ENCODE peak calls at places on chromosomes 2 and 18, in eight cellular contexts. A is MM.1S, C is endodermal cell, E is mesendoderm, G is cardiac muscle cell, V is fibroblast of lung, J is coronary artery, Y is lower lobe of right lung. R is an unnamed sample.

GRCh38 chr2:202460119-202460518 is 84.0 kb downstream of the BMPR2 start:
- DNase-seq in A (no peak), C (no peak), E (no peak), G (no peak), V (no peak), J (no peak), Y (no peak), R (no peak)

GRCh38 chr2:73830871-73831401 is 2.2 kb downstream of the STAMBP start:
- DNase-seq in A (no peak), C (no peak), E (no peak), G (no peak), V (peak), J (no peak), Y (no peak), R (no peak)

GRCh38 chr2:119225084-119225864 is 1.6 kb downstream of the STEAP3 start:
- DNase-seq in A (peak), C (peak), E (peak), G (no peak), V (no peak), J (no peak), Y (no peak), R (peak)

GRCh38 chr2:150878347-150878746 is 383.3 kb downstream of the RBM43 start:
- DNase-seq in A (no peak), C (no peak), E (no peak), G (no peak), V (peak), J (no peak), Y (no peak), R (no peak)

GRCh38 chr2:119136093-119136492 is 22.5 kb downstream of the C1QL2 start:
- DNase-seq in A (no peak), C (peak), E (peak), G (no peak), V (no peak), J (no peak), Y (no peak), R (no peak)

GRCh38 chr18:37334494-37335125 is 231.0 kb downstream of the CELF4 start:
- DNase-seq in A (no peak), C (no peak), E (peak), G (no peak), V (peak), J (no peak), Y (no peak), R (no peak)

GRCh38 chr18:45590060-45590537 is 25.2 kb upstream of the SLC14A2 start:
- DNase-seq in A (no peak), C (peak), E (no peak), G (no peak), V (no peak), J (no peak), Y (no peak), R (no peak)

GRCh38 chr2:55425449-55425848 is 5.8 kb upstream of the CCDC88A start:
- DNase-seq in A (no peak), C (no peak), E (no peak), G (no peak), V (peak), J (no peak), Y (no peak), R (no peak)

GRCh38 chr18:23066504-23067039 is 68.7 kb upstream of the CABLES1 start:
- DNase-seq in A (no peak), C (no peak), E (no peak), G (no peak), V (no peak), J (no peak), Y (no peak), R (no peak)

GRCh38 chr2:201490291-201490690 is 38.8 kb downstream of the STRADB start:
- DNase-seq in A (no peak), C (no peak), E (no peak), G (no peak), V (no peak), J (no peak), Y (no peak), R (no peak)

GRCh38 chr2:101474752-101475384 is at the start of gene RFX8:
- DNase-seq in A (no peak), C (peak), E (peak), G (no peak), V (peak), J (no peak), Y (no peak), R (no peak)

GRCh38 chr2:112658820-112659667 is 13.3 kb downstream of the SLC20A1 start:
- DNase-seq in A (no peak), C (no peak), E (no peak), G (no peak), V (no peak), J (no peak), Y (no peak), R (no peak)

GRCh38 chr2:111091811-111092211 is 28.9 kb upstream of the BCL2L11 start:
- DNase-seq in A (no peak), C (no peak), E (no peak), G (no peak), V (no peak), J (no peak), Y (no peak), R (no peak)

GRCh38 chr2:99140056-99140859 is 1.2 kb upstream of the C2orf15 start:
- DNase-seq in A (no peak), C (no peak), E (no peak), G (no peak), V (peak), J (no peak), Y (no peak), R (no peak)

GRCh38 chr18:76115580-76115979 is 379.5 kb downstream of the ZNF516 start:
- DNase-seq in A (no peak), C (no peak), E (no peak), G (no peak), V (no peak), J (no peak), Y (no peak), R (no peak)

GRCh38 chr2:105144941-105145300 is 96.6 kb upstream of the GPR45 start:
- DNase-seq in A (no peak), C (no peak), E (no peak), G (no peak), V (no peak), J (no peak), Y (no peak), R (no peak)

GRCh38 chr2:61011649-61012048 is 5.9 kb upstream of the PEX13 start:
- DNase-seq in A (no peak), C (no peak), E (no peak), G (no peak), V (peak), J (no peak), Y (no peak), R (no peak)

GRCh38 chr18:13455960-13456471 is 237.5 kb downstream of the LDLRAD4 start:
- DNase-seq in A (no peak), C (no peak), E (no peak), G (no peak), V (no peak), J (peak), Y (no peak), R (no peak)

GRCh38 chr18:52353589-52353988 is 13.6 kb downstream of the DCC start:
- DNase-seq in A (no peak), C (no peak), E (no peak), G (no peak), V (no peak), J (no peak), Y (no peak), R (no peak)

GRCh38 chr2:232482301-232483238 is 5.1 kb downstream of the ECEL1 start:
- DNase-seq in A (no peak), C (peak), E (no peak), G (no peak), V (no peak), J (no peak), Y (peak), R (no peak)

GRCh38 chr2:74917702-74918619 is 40.5 kb upstream of the POLE4 start:
- DNase-seq in A (no peak), C (no peak), E (peak), G (peak), V (peak), J (no peak), Y (no peak), R (no peak)

GRCh38 chr2:233115761-233116160 is 55.6 kb downstream of the INPP5D start:
- DNase-seq in A (no peak), C (no peak), E (no peak), G (peak), V (no peak), J (no peak), Y (no peak), R (no peak)

GRCh38 chr2:69789762-69790600 is 39.5 kb upstream of the GMCL1 start:
- DNase-seq in A (no peak), C (peak), E (peak), G (no peak), V (peak), J (no peak), Y (no peak), R (no peak)

DNA sequence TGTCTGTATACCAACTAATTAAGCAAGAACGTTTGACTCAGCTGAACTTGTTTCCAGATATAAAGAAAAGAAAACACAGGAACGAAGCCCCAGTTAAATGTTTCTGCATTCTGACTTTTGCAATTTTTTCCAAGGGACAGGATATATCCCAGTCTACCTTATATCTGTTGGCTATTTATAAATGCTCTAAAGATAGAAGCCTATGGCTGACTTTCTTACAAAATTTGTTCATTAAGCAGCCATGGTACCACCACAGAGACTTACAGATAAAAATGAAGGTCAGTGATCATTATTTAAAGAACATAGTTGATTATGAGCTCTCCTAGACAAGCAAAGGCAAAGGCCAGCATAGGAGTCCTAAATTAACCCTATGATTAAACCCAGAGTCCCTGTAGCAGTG is 462.7 kb upstream of the SPHKAP start:
- DNase-seq in A (no peak), C (no peak), E (no peak), G (no peak), V (no peak), J (no peak), Y (no peak), R (no peak)
- H3K27ac ChIP-seq in A (no peak), C (no peak), E (no peak), G (no peak), V (no peak), J (no peak), Y (no peak), R (no peak)

GRCh38 chr18:78683191-78684010 is 296.2 kb upstream of the SALL3 start:
- DNase-seq in A (no peak), C (no peak), E (no peak), G (no peak), V (no peak), J (no peak), Y (no peak), R (no peak)
- H3K27ac ChIP-seq in A (no peak), C (no peak), E (no peak), G (no peak), V (no peak), J (no peak), Y (no peak), R (no peak)

DNA sequence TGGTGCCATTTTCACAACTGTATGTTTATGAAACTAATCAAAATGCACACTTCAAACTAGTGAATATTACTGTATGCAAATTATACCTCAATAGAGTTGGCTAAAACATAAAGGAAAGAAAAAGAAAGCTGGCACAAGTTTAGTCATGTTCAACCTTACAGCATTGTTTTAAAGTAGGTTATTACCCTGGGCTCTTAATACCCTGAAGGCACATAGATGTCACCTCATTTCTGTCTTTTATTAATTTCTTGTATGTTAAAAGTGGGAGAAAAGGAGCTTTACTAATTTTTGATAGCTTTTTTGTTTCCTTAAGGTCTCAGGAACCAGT is 32.7 kb downstream of the TMEM131 start:
- DNase-seq in A (no peak), C (no peak), E (no peak), G (no peak), V (no peak), J (no peak), Y (no peak), R (no peak)
- H3K27ac ChIP-seq in A (no peak), C (no peak), E (no peak), G (no peak), V (no peak), J (no peak), Y (no peak), R (no peak)

GRCh38 chr2:37326866-37327634 is 2.4 kb upstream of the PRKD3 start:
- DNase-seq in A (no peak), C (no peak), E (no peak), G (no peak), V (no peak), J (no peak), Y (no peak), R (no peak)
- H3K27ac ChIP-seq in A (peak), C (no peak), E (no peak), G (no peak), V (no peak), J (peak), Y (peak), R (peak)

DNA sequence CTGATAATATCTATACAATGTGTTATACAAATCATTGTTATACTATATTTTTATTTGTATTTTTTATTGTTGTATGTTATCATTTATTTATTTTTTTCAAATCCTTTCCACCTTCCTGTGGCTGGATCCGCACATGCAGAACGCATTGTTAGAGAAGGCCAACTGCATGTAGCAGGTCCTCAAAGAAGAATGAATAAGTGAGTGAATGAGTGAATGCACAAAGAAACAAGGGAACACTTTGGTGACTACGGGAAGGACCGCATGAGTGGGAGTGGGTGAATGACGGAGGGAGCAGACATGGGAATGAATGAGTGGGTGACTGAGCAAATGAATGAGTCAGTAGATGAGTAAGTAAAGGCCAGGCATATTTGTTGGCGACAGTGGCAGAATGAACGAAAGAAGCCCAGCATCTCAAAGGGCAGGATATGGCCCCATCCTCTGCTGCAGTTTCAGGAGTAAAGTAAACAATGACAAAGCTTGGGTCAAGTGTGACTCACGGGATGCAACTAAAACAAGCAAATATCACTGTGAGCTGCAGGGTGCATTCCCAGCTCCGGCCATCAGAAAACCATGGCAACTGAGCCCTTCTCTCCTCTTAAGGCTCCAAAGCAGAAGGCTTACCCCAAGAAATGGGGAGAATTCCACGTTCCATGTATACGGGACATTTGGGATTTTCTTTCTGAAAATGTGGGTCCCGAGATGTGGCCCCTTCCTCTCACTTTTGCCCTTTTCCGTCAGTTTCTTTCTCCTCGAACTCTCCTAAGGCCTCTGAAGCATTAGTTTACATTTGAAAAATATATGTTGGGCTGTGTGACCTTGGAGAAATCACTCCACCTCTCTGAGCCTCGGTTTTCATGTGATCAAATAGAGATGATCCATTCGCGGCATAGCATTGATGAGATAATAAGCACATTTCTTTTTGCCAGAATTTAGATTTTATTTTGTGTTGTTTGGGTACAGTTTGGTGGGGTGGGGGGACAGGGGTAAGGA is 24.5 kb downstream of the KCNF1 start:
- DNase-seq in A (peak), C (peak), E (peak), G (no peak), V (peak), J (no peak), Y (no peak), R (no peak)
- H3K27ac ChIP-seq in A (no peak), C (no peak), E (peak), G (no peak), V (peak), J (no peak), Y (no peak), R (no peak)

GRCh38 chr2:42052702-42053481 is 5.1 kb downstream of the PKDCC start:
- DNase-seq in A (no peak), C (peak), E (no peak), G (peak), V (peak), J (no peak), Y (no peak), R (no peak)

GRCh38 chr2:42053791-42054656 is 6.2 kb downstream of the PKDCC start:
- DNase-seq in A (no peak), C (no peak), E (no peak), G (peak), V (peak), J (peak), Y (no peak), R (no peak)

GRCh38 chr2:42054657-42055430 is 7.0 kb downstream of the PKDCC start:
- DNase-seq in A (no peak), C (peak), E (peak), G (no peak), V (no peak), J (no peak), Y (no peak), R (no peak)

GRCh38 chr2:42051168-42052125 is 3.6 kb downstream of the PKDCC start:
- DNase-seq in A (no peak), C (no peak), E (no peak), G (no peak), V (no peak), J (no peak), Y (no peak), R (no peak)

DNA sequence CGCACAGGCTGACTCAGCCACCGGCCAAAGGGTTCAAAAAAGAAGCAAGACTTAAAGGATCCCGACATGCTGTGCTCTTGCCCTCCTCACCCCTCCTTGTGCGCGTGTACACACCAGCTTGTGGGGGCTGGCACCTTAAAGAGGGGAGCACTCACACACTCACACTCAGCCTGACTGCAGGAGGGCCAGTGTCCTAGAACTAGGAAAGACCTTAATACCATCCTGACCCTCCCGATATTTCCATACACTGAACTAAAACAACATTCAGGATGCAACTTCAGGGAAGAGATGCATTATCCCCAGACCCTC is 5.6 kb downstream of the PKDCC start:
- DNase-seq in A (no peak), C (no peak), E (no peak), G (no peak), V (no peak), J (no peak), Y (no peak), R (no peak)
- H3K27ac ChIP-seq in A (no peak), C (peak), E (no peak), G (peak), V (no peak), J (peak), Y (peak), R (peak)

DNA sequence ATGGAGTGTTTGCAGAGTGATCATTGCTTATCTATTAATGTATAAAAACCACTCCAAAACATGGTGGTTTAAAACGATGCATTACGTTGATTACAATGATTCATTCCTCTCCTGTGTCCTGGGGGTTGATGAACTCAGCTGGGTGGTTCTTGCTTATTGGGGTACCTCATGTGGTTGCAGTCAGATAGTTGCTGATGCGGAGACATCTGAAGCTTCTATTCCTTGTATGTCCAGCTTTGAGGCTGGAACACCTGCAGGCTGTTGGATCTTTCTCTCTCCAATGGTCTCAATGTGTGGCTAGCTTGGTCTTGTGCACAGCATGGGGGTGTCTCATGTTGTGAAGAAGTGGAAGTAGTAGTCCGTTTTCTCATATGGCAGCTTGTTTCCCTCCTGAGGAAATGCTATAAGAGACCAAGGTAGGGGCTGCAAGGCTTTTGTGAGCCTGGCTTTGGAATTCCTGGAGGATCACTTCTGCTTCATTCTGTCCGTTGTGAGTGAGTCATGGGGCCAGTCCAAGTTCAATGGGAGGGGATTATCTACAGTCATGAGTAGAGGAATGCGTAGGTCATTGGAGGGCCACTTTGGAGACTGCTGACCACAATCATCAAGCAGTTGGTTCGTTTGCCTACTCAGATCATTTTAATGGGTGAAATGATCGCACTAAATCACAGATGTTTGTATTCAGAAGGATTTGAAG is 601.0 kb downstream of the SLC4A3 start:
- DNase-seq in A (no peak), C (peak), E (peak), G (no peak), V (peak), J (no peak), Y (no peak), R (no peak)
- H3K27ac ChIP-seq in A (no peak), C (no peak), E (no peak), G (no peak), V (peak), J (no peak), Y (no peak), R (no peak)